ENCODE peak calls at places on chromosomes 16 and 17, in ten cellular contexts. S is pulmonary artery endothelial cell; T is WTC11; M is stimulated activated CD4-positive, alpha-beta T cell treated with anti-CD3 and anti-CD28 coated beads, Interleukin-1b, Interleukin-23, amount 100 ng/mL, for 1 hour; H is HCEC 1CT; N is fibroblast of pulmonary artery; F is HuH-7.5; I is anterior cingulate cortex; J is foreskin melanocyte; Q is stimulated activated CD8-positive, alpha-beta memory T cell treated with anti-CD3 and anti-CD28 coated beads, Interleukin-12 subunit alpha, Interleukin-12 subunit beta, amount 100 ng/mL, for 4 hours. Z is an unnamed sample.
A peak's percentile ranks its signal among the peaks of the same experiment; 100 is the strongest.

GRCh38 chr16:30557397-30557949 is 701 bp downstream of the ZNF764 start:
- DNase-seq in M (no peak), T (no peak), S (no peak), H (no peak), J (no peak), F (no peak), I (no peak), N (no peak), Q (no peak), Z (no peak)

GRCh38 chr17:56648814-56649213 is 55.3 kb downstream of the NOG start:
- DNase-seq in Q (no peak), N (no peak), H (no peak), M (no peak), S (no peak), I (no peak), F (no peak), J (no peak), T (no peak), Z (no peak)

GRCh38 chr17:78013683-78014467 is 55.4 kb downstream of the TNRC6C start:
- DNase-seq in H (peak; percentile 57), M (peak; percentile 12), F (peak; percentile 34), J (peak; percentile 56), S (no peak), N (peak; percentile 89), Q (no peak), I (peak; percentile 60), T (peak; percentile 44), Z (peak; percentile 70)

GRCh38 chr16:67396159-67396774 is 3.0 kb upstream of the TPPP3 start:
- DNase-seq in F (peak; percentile 65), T (peak; percentile 88), N (peak; percentile 65), S (no peak), I (peak; percentile 41), Q (no peak), M (no peak), H (peak; percentile 58), J (no peak), Z (peak; percentile 35)

GRCh38 chr17:63954402-63955063 is 18.2 kb downstream of the SCN4A start:
- DNase-seq in J (no peak), M (no peak), N (no peak), F (no peak), Q (no peak), H (no peak), S (no peak), T (no peak), I (no peak), Z (no peak)

GRCh38 chr17:32281011-32281451 is 15.4 kb downstream of the RHBDL3 start:
- DNase-seq in F (no peak), T (peak; percentile 67), M (no peak), N (peak; percentile 50), J (no peak), Q (no peak), H (no peak), I (no peak), S (no peak), Z (no peak)

GRCh38 chr17:51164911-51165679 is 1.1 kb upstream of the NME2 start:
- DNase-seq in H (no peak), S (no peak), I (no peak), T (peak; percentile 29), N (no peak), M (no peak), F (no peak), J (no peak), Q (no peak), Z (no peak)

GRCh38 chr16:15822957-15823356 is 33.9 kb downstream of the MYH11 start:
- DNase-seq in S (no peak), M (no peak), F (no peak), I (no peak), N (no peak), T (no peak), J (no peak), H (no peak), Q (no peak), Z (no peak)

GRCh38 chr17:2948721-2949468 is 114.5 kb downstream of the OR1D5 start:
- DNase-seq in F (no peak), J (no peak), N (no peak), S (no peak), I (no peak), Q (no peak), T (no peak), M (no peak), H (no peak), Z (no peak)

GRCh38 chr16:8861563-8862308 is 7.1 kb downstream of the CARHSP1 start:
- DNase-seq in F (no peak), Q (no peak), T (no peak), I (no peak), M (no peak), H (no peak), J (no peak), N (no peak), S (no peak), Z (no peak)

GRCh38 chr17:49779730-49780220 is 8.7 kb upstream of the KAT7 start:
- DNase-seq in T (no peak), F (peak; percentile 20), S (peak; percentile 57), M (no peak), I (no peak), Q (no peak), J (peak; percentile 73), N (peak; percentile 88), H (peak; percentile 95), Z (peak; percentile 98)

GRCh38 chr17:44758414-44759095 is at the start of gene ADAM11:
- DNase-seq in Q (no peak), I (no peak), N (no peak), M (no peak), S (no peak), J (no peak), H (no peak), T (no peak), F (peak; percentile 45), Z (no peak)

GRCh38 chr16:79278506-79278905 is 322.0 kb downstream of the MAF start:
- DNase-seq in S (no peak), J (no peak), Q (no peak), F (no peak), N (no peak), M (peak; percentile 27), T (no peak), I (no peak), H (no peak), Z (no peak)

GRCh38 chr16:71771571-71771970 is 37.1 kb downstream of the AP1G1 start:
- DNase-seq in S (no peak), Q (no peak), F (no peak), I (no peak), N (no peak), T (no peak), J (no peak), M (no peak), H (no peak), Z (no peak)

GRCh38 chr16:31265329-31266245 is 5.8 kb downstream of the ITGAM start:
- DNase-seq in T (peak; percentile 23), S (no peak), I (no peak), F (no peak), N (peak; percentile 3), Q (peak; percentile 58), J (no peak), H (no peak), M (peak; percentile 11), Z (no peak)

GRCh38 chr17:39573447-39574298 is 34.0 kb downstream of the NEUROD2 start:
- DNase-seq in Q (peak; percentile 2), I (peak; percentile 35), M (no peak), J (peak; percentile 69), H (peak; percentile 59), S (no peak), T (peak; percentile 70), F (peak; percentile 76), N (peak; percentile 70), Z (peak; percentile 63)

GRCh38 chr17:37816951-37817350 is 72.1 kb upstream of the HNF1B start:
- DNase-seq in H (peak; percentile 37), Q (no peak), T (no peak), I (no peak), S (no peak), N (no peak), M (no peak), J (no peak), F (no peak), Z (no peak)

GRCh38 chr16:57049678-57050077 is 42.7 kb upstream of the CPNE2 start:
- DNase-seq in J (no peak), I (no peak), M (no peak), N (no peak), Q (no peak), S (no peak), F (no peak), H (no peak), T (no peak), Z (no peak)

GRCh38 chr17:9557356-9557755 is 18.3 kb downstream of the STX8 start:
- DNase-seq in I (no peak), T (no peak), Q (no peak), J (no peak), M (no peak), N (no peak), F (no peak), S (no peak), H (no peak), Z (peak; percentile 48)

GRCh38 chr16:70364399-70364798 is 17.7 kb downstream of the DDX19A start:
- DNase-seq in I (no peak), T (no peak), N (no peak), F (no peak), Q (no peak), J (no peak), S (no peak), H (no peak), M (no peak), Z (no peak)

Z was measured in amniotic epithelial cell.